ENCODE peak calls at places on chromosomes 12 and 14, in nine cellular contexts. P is transverse colon, R is lower leg skin, A is stomach, G is endothelial cell of umbilical vein, C is A549, I is HepG2, F is prostate gland, Y is sigmoid colon. Q is an unnamed sample.

GRCh38 chr14:36105401-36105800 is 71.1 kb downstream of the PTCSC3 start:
- DNase-seq in P (no peak), R (no peak), A (no peak), G (no peak), C (peak; percentile 14), I (peak; percentile 21), F (no peak), Y (no peak), Q (no peak)

GRCh38 chr14:26833777-26834176 is 235.9 kb upstream of the NOVA1 start:
- DNase-seq in P (no peak), R (no peak), A (no peak), G (no peak), C (peak; percentile 48), I (no peak), F (no peak), Y (no peak), Q (no peak)

GRCh38 chr14:63362305-63362914 is 43.7 kb upstream of the GPHB5 start:
- DNase-seq in P (peak; percentile 13), R (no peak), A (no peak), G (no peak), C (no peak), I (no peak), F (no peak), Y (no peak), Q (no peak)

GRCh38 chr14:64572721-64573508 is 23.2 kb downstream of the PPP1R36 start:
- DNase-seq in P (no peak), R (no peak), A (no peak), G (no peak), C (no peak), I (no peak), F (no peak), Y (peak; percentile 72), Q (no peak)

GRCh38 chr14:49861581-49861922 is 9.0 kb upstream of the NEMF start:
- DNase-seq in P (peak; percentile 73), R (peak; percentile 68), A (peak; percentile 53), G (no peak), C (peak; percentile 84), I (no peak), F (peak; percentile 64), Y (peak; percentile 91), Q (peak; percentile 87)

GRCh38 chr12:26340649-26341048 is 145.3 kb downstream of the SSPN start:
- DNase-seq in P (peak; percentile 19), R (no peak), A (no peak), G (no peak), C (no peak), I (no peak), F (no peak), Y (no peak), Q (no peak)

GRCh38 chr14:36661506-36662257 is at the start of gene PAX9:
- DNase-seq in P (peak; percentile 86), R (peak; percentile 85), A (peak; percentile 78), G (peak; percentile 70), C (peak; percentile 91), I (peak; percentile 39), F (peak; percentile 96), Y (no peak), Q (no peak)

GRCh38 chr14:100822007-100822406 is 3.9 kb upstream of the MEG3 start:
- DNase-seq in P (no peak), R (no peak), A (no peak), G (no peak), C (no peak), I (peak; percentile 84), F (peak; percentile 63), Y (no peak), Q (no peak)

DNA sequence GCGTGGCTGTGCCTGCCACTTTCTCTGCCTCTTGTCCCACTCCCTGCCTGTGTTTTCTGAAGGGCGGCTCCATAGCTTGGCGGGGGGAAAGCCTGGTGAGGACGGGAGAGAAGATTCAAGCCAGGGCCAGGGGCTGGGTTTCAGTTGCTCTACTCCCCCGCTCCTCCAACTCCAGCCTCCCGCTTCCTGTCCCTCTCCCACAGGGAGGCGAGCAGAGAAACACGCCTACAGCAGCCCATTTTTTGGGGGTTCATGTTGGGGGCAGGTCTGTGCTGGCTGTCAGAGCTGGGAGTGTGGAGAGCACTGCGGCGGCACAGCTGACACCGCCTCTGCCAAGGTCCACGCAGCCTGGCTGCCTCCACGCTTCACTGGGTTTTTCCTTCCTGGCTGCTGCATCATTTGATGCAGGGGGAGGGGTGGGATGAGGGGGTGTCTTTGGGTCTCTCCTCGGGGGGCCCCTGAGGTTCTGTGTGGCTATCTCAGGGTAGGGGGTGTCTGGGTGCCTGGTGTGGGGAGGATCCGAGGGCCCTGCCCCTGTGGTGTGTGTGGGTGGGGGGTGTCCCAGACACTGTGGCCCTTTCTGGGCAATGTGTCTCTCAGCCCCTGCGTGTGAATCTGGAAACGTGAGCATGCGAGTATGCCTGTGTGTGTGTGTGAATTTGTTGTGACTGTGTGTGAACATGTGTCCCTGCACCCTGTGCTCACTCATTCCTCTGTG is 10.7 kb upstream of the KRT80 start:
- DNase-seq in P (no peak), R (no peak), A (no peak), G (no peak), C (no peak), I (no peak), F (no peak), Y (peak; percentile 58), Q (peak; percentile 75)
- TF ChIP-seq POLR2A in P (no peak), R (no peak), A (no peak), G (no peak), C (no peak), I (no peak), F (no peak), Y (no peak), Q (no peak)

GRCh38 chr12:49032679-49033447 is 14.3 kb upstream of the PRKAG1 start:
- DNase-seq in P (no peak), R (no peak), A (no peak), G (no peak), C (no peak), I (no peak), F (no peak), Y (no peak), Q (no peak)

GRCh38 chr12:49032276-49032675 is 13.7 kb upstream of the PRKAG1 start:
- DNase-seq in P (no peak), R (no peak), A (no peak), G (no peak), C (no peak), I (no peak), F (no peak), Y (no peak), Q (no peak)

GRCh38 chr12:49034287-49034622 is 15.7 kb upstream of the PRKAG1 start:
- DNase-seq in P (no peak), R (no peak), A (no peak), G (no peak), C (no peak), I (no peak), F (no peak), Y (no peak), Q (no peak)

GRCh38 chr12:49031573-49032161 is 13.1 kb upstream of the PRKAG1 start:
- DNase-seq in P (no peak), R (no peak), A (no peak), G (no peak), C (no peak), I (no peak), F (no peak), Y (no peak), Q (no peak)

DNA sequence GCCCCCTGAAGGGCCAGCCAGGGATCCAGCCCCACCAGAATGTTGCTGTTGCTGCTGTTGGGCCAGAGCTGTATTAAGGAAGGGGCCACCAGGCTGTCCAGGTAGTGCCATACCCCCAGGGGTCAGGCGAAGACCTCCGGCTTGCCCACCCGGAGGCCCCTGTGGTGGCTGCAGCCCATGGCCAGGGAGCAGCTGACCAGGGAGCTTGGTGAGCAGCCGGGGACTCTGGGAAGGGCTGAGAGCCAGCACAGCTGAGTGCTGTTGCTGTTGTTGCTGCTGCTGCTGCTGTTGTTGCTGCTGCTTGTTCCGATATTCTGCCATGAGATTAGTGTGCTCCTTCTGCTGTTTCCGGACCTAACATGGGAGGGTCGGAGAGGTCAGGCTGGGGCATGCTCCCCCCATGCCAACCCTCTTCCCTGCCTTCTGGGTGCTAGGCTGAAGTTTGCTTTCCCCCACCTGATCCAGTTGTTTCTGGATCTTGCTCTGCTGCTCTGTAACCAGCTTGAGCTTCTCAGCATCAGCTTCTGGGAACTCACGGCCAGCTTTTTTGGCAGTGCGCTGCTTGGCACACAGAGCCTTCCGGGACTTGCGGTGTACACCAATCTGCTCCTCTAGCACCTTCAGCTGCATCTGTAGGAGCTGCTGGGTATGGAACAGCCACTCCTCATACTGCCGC is 15.2 kb upstream of the PRKAG1 start:
- DNase-seq in P (no peak), R (no peak), A (no peak), G (no peak), C (no peak), I (no peak), F (no peak), Y (no peak), Q (no peak)
- TF ChIP-seq POLR2A in P (no peak), R (no peak), A (no peak), G (no peak), C (no peak), I (no peak), F (no peak), Y (no peak), Q (no peak)

GRCh38 chr12:104478396-104479140 is 21.8 kb downstream of the CHST11 start:
- DNase-seq in P (peak; percentile 38), R (no peak), A (no peak), G (peak; percentile 39), C (no peak), I (no peak), F (no peak), Y (no peak), Q (peak; percentile 83)
- TF ChIP-seq POLR2A in P (no peak), R (no peak), A (no peak), G (no peak), C (no peak), I (no peak), F (no peak), Y (no peak), Q (no peak)

GRCh38 chr12:122421815-122422737 is at the start of gene CLIP1:
- DNase-seq in P (peak; percentile 70), R (peak; percentile 27), A (peak; percentile 72), G (peak; percentile 63), C (peak; percentile 79), I (peak; percentile 27), F (peak; percentile 55), Y (peak; percentile 82), Q (peak; percentile 92)

GRCh38 chr12:122422769-122423257 is 344 bp upstream of the CLIP1 start:
- DNase-seq in P (peak; percentile 39), R (no peak), A (no peak), G (peak; percentile 49), C (peak; percentile 76), I (peak; percentile 49), F (no peak), Y (peak; percentile 72), Q (no peak)

GRCh38 chr12:122421263-122421814 is 1.1 kb downstream of the CLIP1 start:
- DNase-seq in P (peak; percentile 52), R (peak; percentile 58), A (peak; percentile 35), G (no peak), C (peak; percentile 75), I (peak; percentile 82), F (peak; percentile 54), Y (peak; percentile 85), Q (peak; percentile 72)

GRCh38 chr12:122420471-122421262 is 1.8 kb downstream of the CLIP1 start:
- DNase-seq in P (no peak), R (no peak), A (no peak), G (no peak), C (no peak), I (no peak), F (no peak), Y (peak; percentile 46), Q (no peak)

DNA sequence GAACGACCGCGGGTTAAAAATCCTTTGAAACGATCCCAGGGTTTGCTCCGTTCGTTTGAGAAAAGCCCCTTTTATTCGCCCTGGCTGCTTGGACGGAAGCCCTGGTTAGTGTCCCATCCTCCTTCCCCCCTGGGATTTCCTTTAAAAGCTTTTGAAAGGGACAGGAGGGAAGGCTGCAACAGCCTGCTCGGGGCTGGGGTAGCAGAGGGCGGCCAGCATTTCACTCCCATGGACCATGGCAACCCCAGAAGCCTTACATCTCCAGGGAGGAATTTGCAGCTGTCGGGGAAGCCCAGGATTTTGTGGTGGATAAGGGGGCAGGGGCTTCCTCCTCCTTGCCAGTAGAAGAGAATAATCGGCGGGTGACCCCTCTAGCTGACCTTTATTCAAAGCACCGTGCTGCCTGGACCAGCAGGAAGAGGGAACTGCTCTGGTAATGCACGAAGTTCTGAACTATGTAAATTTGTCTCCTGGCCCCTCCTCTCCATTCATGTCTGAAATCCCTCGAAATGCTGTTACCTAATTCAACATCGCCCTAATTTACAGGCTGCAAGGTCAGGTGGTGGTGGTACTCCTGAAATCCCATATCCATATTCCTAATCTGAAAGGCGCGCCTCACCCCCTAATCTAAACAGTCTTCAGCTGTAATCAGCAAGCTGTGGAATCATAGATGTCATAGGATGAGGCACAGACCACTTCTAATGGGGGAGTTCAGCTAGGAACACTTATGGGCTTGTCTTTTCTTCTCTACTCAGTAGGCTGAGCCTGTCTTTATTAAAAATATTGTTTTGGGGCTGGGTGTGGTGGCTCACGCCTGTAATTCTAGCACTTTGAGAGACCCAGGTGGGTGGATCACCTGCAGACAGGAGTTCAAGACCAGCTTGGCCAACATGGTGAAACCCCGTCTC is 1.0 kb upstream of the CLIP1 start:
- DNase-seq in P (peak; percentile 31), R (no peak), A (no peak), G (peak; percentile 86), C (peak; percentile 77), I (peak; percentile 64), F (no peak), Y (peak; percentile 69), Q (no peak)
- TF ChIP-seq POLR2A in P (no peak), R (no peak), A (no peak), G (peak; percentile 48), C (peak; percentile 40), I (peak; percentile 43), F (peak; percentile 36), Y (no peak), Q (no peak)